ENCODE peak calls at places on chromosomes 2 and 18, in six cellular contexts. Q is Peyer's patch, S is T-helper 2 cell, G is A549, Z is nephron progenitor cell, X is NCI-H510A treated with DMSO at 0.1 percent for 48 hours. T is an unnamed sample.

GRCh38 chr18:75211721-75212625 is 1.4 kb downstream of the TSHZ1 start:
- DNase-seq in Z (peak), G (no peak), Q (no peak), X (peak), S (no peak), T (peak)

GRCh38 chr2:233210843-233211600 is 40.5 kb upstream of the ATG16L1 start:
- DNase-seq in Z (no peak), S (no peak), Q (no peak), X (no peak), G (no peak), T (peak)

GRCh38 chr2:181810823-181811695 is 80.5 kb upstream of the ITPRID2 start:
- DNase-seq in Q (no peak), G (peak), Z (no peak), S (no peak), X (no peak), T (no peak)

GRCh38 chr2:55550368-55551102 is 31.0 kb downstream of the CFAP36 start:
- DNase-seq in X (no peak), Z (no peak), S (no peak), G (no peak), Q (no peak), T (no peak)

GRCh38 chr2:12091201-12091806 is 344.9 kb downstream of the LPIN1 start:
- DNase-seq in G (no peak), Z (no peak), X (no peak), S (no peak), Q (no peak), T (no peak)

GRCh38 chr2:55277310-55277709 is 8.3 kb upstream of the MTIF2 start:
- DNase-seq in S (no peak), X (no peak), G (no peak), Z (no peak), Q (no peak), T (no peak)

GRCh38 chr2:190507135-190507534 is 27.4 kb downstream of the NEMP2 start:
- DNase-seq in X (peak), Z (no peak), S (no peak), Q (no peak), G (no peak), T (no peak)

GRCh38 chr2:205682239-205683021 is at the start of gene NRP2:
- DNase-seq in X (peak), S (peak), Z (peak), G (peak), Q (peak), T (peak)

GRCh38 chr2:132659331-132659730 is 10.7 kb downstream of the LYPD1 start:
- DNase-seq in X (no peak), S (no peak), G (no peak), Q (no peak), Z (no peak), T (no peak)

GRCh38 chr18:72935744-72936143 is 68.0 kb upstream of the NETO1 start:
- DNase-seq in Q (no peak), X (no peak), S (no peak), G (no peak), Z (no peak), T (no peak)

GRCh38 chr2:45029215-45029614 is 20.0 kb upstream of the SIX2 start:
- DNase-seq in G (no peak), S (no peak), Q (no peak), X (no peak), Z (no peak), T (no peak)

GRCh38 chr2:122519806-122520205 is 764.4 kb downstream of the TSN start:
- DNase-seq in Z (no peak), G (no peak), S (no peak), X (no peak), Q (no peak), T (no peak)

GRCh38 chr2:157420771-157421323 is 23.0 kb downstream of the CYTIP start:
- DNase-seq in G (no peak), S (no peak), Q (no peak), X (no peak), Z (no peak), T (no peak)

T was measured in ureter.